ENCODE peak calls at places on chromosomes 6 and 20, in six cellular contexts. B, K, V, T, L and X are unnamed samples.

GRCh38 chr6:158756977-158757752 is 62.0 kb downstream of the EZR start:
- DNase-seq in L (no peak), T (no peak), V (no peak), K (no peak), B (no peak), X (no peak)

GRCh38 chr6:134434019-134434949 is 116.4 kb upstream of the SGK1 start:
- DNase-seq in K (no peak), L (no peak), V (no peak), T (no peak), B (no peak), X (no peak)

GRCh38 chr6:147724454-147724853 is 216.0 kb downstream of the SAMD5 start:
- DNase-seq in K (no peak), V (no peak), L (no peak), B (peak), T (no peak), X (no peak)

GRCh38 chr20:15654208-15654649 is 919.0 kb downstream of the KIF16B start:
- DNase-seq in B (peak), V (peak), L (peak), T (peak), K (peak), X (peak)

GRCh38 chr6:158782432-158783166 is 36.6 kb downstream of the EZR start:
- DNase-seq in V (no peak), B (no peak), K (no peak), L (no peak), T (no peak), X (no peak)

GRCh38 chr6:118318648-118319047 is 229.4 kb upstream of the PLN start:
- DNase-seq in B (no peak), V (peak), K (no peak), L (no peak), T (no peak), X (no peak)

GRCh38 chr6:145736854-145737181 is 1.5 kb upstream of the EPM2A start:
- DNase-seq in V (peak), T (peak), L (no peak), K (no peak), B (no peak), X (no peak)

GRCh38 chr20:10537850-10538480 is 102.9 kb downstream of the SLX4IP start:
- DNase-seq in L (no peak), T (peak), K (no peak), B (no peak), V (no peak), X (no peak)

GRCh38 chr6:119446623-119447008 is 97.1 kb upstream of the MAN1A1 start:
- DNase-seq in T (peak), L (peak), B (no peak), V (no peak), K (no peak), X (no peak)

GRCh38 chr6:19842030-19842429 is 4.9 kb downstream of the ID4 start:
- DNase-seq in T (no peak), B (no peak), V (no peak), L (no peak), K (no peak), X (no peak)

GRCh38 chr6:26025047-26025893 is 62.0 kb upstream of the HFE start:
- DNase-seq in B (no peak), V (peak), L (no peak), T (peak), K (peak), X (no peak)

GRCh38 chr6:35484921-35485392 is 11.9 kb downstream of the TEAD3 start:
- DNase-seq in K (no peak), L (no peak), B (no peak), V (no peak), T (no peak), X (no peak)

GRCh38 chr6:89082439-89082838 is 1.9 kb downstream of the PNRC1 start:
- DNase-seq in B (peak), L (no peak), V (peak), K (peak), T (peak), X (no peak)

GRCh38 chr6:7147051-7147671 is 39.4 kb downstream of the RREB1 start:
- DNase-seq in V (no peak), B (no peak), L (no peak), K (no peak), T (peak), X (no peak)

GRCh38 chr6:7146079-7146828 is 38.5 kb downstream of the RREB1 start:
- DNase-seq in B (peak), L (peak), T (peak), K (peak), V (peak), X (peak)

GRCh38 chr6:7145269-7146078 is 37.7 kb downstream of the RREB1 start:
- DNase-seq in L (no peak), K (no peak), T (no peak), B (peak), V (no peak), X (no peak)

GRCh38 chr6:7143161-7143974 is 35.6 kb downstream of the RREB1 start:
- DNase-seq in B (no peak), T (no peak), L (peak), K (no peak), V (no peak), X (no peak)

DNA sequence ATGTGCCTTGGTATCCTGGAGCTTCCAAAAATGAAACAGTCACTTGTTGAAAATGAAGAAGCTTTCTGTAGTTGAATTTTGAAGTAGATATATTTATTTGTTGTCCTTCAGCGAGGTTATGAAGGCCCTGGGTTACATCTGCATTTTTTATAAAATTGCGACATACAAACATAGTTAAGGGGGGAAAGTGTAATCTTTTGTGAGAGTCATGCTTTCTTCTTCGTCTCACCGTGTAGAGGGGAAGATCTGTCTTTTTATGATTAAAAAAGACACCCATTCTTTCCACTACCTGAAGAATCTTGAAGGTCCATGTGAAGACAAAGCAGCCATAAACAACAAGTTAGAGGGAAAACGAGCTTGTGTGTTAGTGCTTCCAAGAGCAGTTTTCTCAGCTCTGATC is 37.0 kb downstream of the RREB1 start:
- DNase-seq in V (no peak), B (no peak), K (no peak), L (no peak), T (no peak), X (no peak)
- H3K4me3 ChIP-seq in V (no peak), B (peak), K (no peak), L (no peak), T (no peak), X (no peak)

GRCh38 chr6:111711476-111711875 is 105.8 kb upstream of the TRAF3IP2 start:
- DNase-seq in T (no peak), K (no peak), L (peak), B (peak), V (peak), X (no peak)

GRCh38 chr6:111709201-111709600 is 103.5 kb upstream of the TRAF3IP2 start:
- DNase-seq in L (no peak), K (no peak), T (no peak), V (no peak), B (no peak), X (no peak)

GRCh38 chr6:111710911-111711310 is 105.2 kb upstream of the TRAF3IP2 start:
- DNase-seq in B (no peak), T (no peak), K (no peak), V (no peak), L (peak), X (no peak)

GRCh38 chr6:111710439-111710838 is 104.8 kb upstream of the TRAF3IP2 start:
- DNase-seq in B (no peak), L (no peak), T (no peak), V (no peak), K (no peak), X (no peak)

GRCh38 chr6:111709615-111710398 is 104.1 kb upstream of the TRAF3IP2 start:
- DNase-seq in V (peak), K (peak), T (peak), B (peak), L (peak), X (peak)
- H3K4me3 ChIP-seq in V (no peak), K (no peak), T (no peak), B (no peak), L (no peak), X (no peak)

GRCh38 chr6:33450434-33450833 is 3.9 kb upstream of the ZBTB9 start:
- DNase-seq in V (no peak), L (no peak), B (no peak), K (no peak), T (peak), X (no peak)
- H3K4me3 ChIP-seq in V (no peak), L (no peak), B (no peak), K (no peak), T (no peak), X (no peak)

GRCh38 chr6:141463237-141463977 is 669.3 kb upstream of the GJE1 start:
- DNase-seq in L (peak), B (no peak), V (no peak), K (no peak), T (peak), X (no peak)
- H3K4me3 ChIP-seq in L (no peak), B (no peak), V (no peak), K (no peak), T (no peak), X (no peak)

DNA sequence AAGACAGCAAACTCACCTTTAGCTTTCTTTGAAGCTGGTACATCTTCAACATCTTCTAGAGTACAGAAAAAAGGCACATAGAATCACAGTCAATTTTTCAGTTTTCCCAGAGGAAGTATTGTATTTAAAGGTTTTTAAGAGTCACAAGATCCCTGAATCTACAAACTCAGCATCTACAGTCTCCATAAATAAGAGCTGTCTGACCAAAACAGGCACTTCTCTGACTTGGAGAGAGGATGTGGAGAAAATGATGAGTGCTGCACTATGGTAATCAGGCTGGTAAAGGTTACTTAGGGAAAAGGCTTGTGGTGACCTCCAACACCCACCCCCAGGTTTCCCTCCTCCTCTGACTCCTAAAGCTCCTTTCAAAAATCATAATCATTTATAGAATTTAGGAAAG is 228.0 kb downstream of the CLVS2 start:
- DNase-seq in K (no peak), V (no peak), B (no peak), L (no peak), T (no peak), X (no peak)
- H3K4me3 ChIP-seq in K (no peak), V (no peak), B (no peak), L (no peak), T (no peak), X (no peak)

DNA sequence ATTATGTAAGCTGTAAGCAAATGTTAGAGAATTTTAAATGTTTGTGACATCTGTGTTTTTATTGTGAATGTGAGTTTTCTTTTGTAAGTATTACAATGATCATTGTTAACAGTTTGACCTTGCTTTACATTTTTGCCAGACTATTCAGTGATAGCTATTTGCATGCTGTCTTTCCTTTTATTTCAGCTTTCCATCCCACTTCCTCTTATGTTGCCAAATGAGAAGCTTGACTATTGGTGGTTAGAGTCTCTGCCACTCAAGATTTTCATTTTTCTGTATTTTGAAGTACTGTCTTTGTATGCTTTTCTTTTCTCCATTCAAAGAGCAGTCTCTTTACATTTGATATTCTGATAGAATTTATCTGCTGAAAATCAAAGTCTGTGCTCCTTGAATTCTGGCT is 104.1 kb downstream of the PRIM2 start:
- DNase-seq in K (no peak), T (peak), B (no peak), V (no peak), L (no peak), X (no peak)
- H3K4me3 ChIP-seq in K (no peak), T (no peak), B (peak), V (no peak), L (no peak), X (no peak)